ENCODE peak calls at places on chromosome 19, in eight cellular contexts. O, B, Y, V, A, Z, R and F are unnamed samples.

GRCh38 chr19:5293607-5294089 is 47.0 kb downstream of the PTPRS start:
- DNase-seq in Z (no peak), A (peak), B (no peak), Y (no peak), R (peak), O (no peak), V (peak), F (peak)

GRCh38 chr19:4380254-4380727 is 20.1 kb downstream of the SH3GL1 start:
- DNase-seq in R (peak), V (no peak), O (no peak), Z (no peak), A (no peak), B (peak), Y (no peak), F (no peak)

GRCh38 chr19:18264956-18265610 is 9.2 kb downstream of the IQCN start:
- DNase-seq in R (no peak), A (no peak), Z (no peak), O (no peak), V (no peak), B (no peak), Y (no peak), F (no peak)

GRCh38 chr19:56324425-56324824 is 9.8 kb upstream of the ZSCAN5A start:
- DNase-seq in Z (no peak), B (no peak), A (no peak), O (no peak), Y (no peak), R (no peak), V (no peak), F (no peak)

GRCh38 chr19:2478756-2479555 is 3.0 kb downstream of the GADD45B start:
- DNase-seq in V (peak), R (peak), A (no peak), B (peak), O (peak), Z (peak), Y (peak), F (no peak)

GRCh38 chr19:16134510-16134909 is 9.0 kb upstream of the HSH2D start:
- DNase-seq in Y (no peak), R (no peak), B (no peak), V (no peak), Z (no peak), A (no peak), O (no peak), F (no peak)

GRCh38 chr19:11499890-11500420 is 5.7 kb downstream of the ZNF653 start:
- DNase-seq in V (no peak), Z (no peak), O (no peak), B (no peak), R (no peak), Y (no peak), A (no peak), F (no peak)

GRCh38 chr19:40213251-40213793 is 4.9 kb downstream of the TTC9B start:
- DNase-seq in A (no peak), O (no peak), B (no peak), Y (no peak), Z (no peak), V (no peak), R (no peak), F (no peak)

GRCh38 chr19:41909706-41910105 is 18.5 kb downstream of the ERFL start:
- DNase-seq in O (no peak), A (no peak), V (no peak), B (no peak), Y (no peak), R (no peak), Z (no peak), F (no peak)

GRCh38 chr19:35797663-35798062 is 15.0 kb downstream of the PRODH2 start:
- DNase-seq in O (no peak), R (no peak), B (no peak), Y (no peak), Z (peak), V (peak), A (no peak), F (peak)

GRCh38 chr19:10699650-10700335 is 1.4 kb upstream of the QTRT1 start:
- DNase-seq in R (peak), A (no peak), V (peak), B (peak), O (no peak), Z (no peak), Y (peak), F (peak)

GRCh38 chr19:28963481-28964245 is 249.3 kb downstream of the UQCRFS1 start:
- DNase-seq in Y (no peak), A (no peak), B (no peak), R (no peak), Z (no peak), V (no peak), O (no peak), F (no peak)

GRCh38 chr19:56383826-56384605 is 9.3 kb downstream of the ZNF582 start:
- DNase-seq in B (no peak), Y (peak), R (no peak), A (no peak), V (no peak), O (no peak), Z (no peak), F (no peak)

GRCh38 chr19:31772915-31773314 is 423.7 kb upstream of the TSHZ3 start:
- DNase-seq in Z (no peak), A (no peak), O (no peak), R (no peak), V (no peak), Y (peak), B (no peak), F (no peak)

GRCh38 chr19:7418575-7418974 is 69.8 kb downstream of the ARHGEF18 start:
- DNase-seq in R (peak), B (no peak), V (no peak), O (no peak), A (no peak), Y (no peak), Z (no peak), F (no peak)

GRCh38 chr19:35048911-35049411 is 7.4 kb downstream of the HPN start:
- DNase-seq in R (peak), B (no peak), A (no peak), Y (no peak), O (no peak), V (no peak), Z (peak), F (peak)

GRCh38 chr19:42076375-42076944 is 494 bp downstream of the ZNF574 start:
- DNase-seq in R (no peak), V (no peak), B (peak), Z (no peak), A (no peak), O (no peak), Y (no peak), F (no peak)

GRCh38 chr19:6055013-6055795 is 55.1 kb downstream of the RFX2 start:
- DNase-seq in V (no peak), A (no peak), O (no peak), B (no peak), R (no peak), Y (no peak), Z (no peak), F (no peak)

GRCh38 chr19:56403261-56403660 is 871 bp upstream of the ZNF583 start:
- DNase-seq in V (no peak), R (no peak), B (no peak), A (no peak), Z (no peak), Y (no peak), O (no peak), F (peak)

GRCh38 chr19:840519-841206 is at the start of gene PRTN3:
- DNase-seq in A (no peak), V (no peak), B (no peak), Z (no peak), Y (no peak), O (no peak), R (peak), F (no peak)

GRCh38 chr19:32921624-32922023 is 50.1 kb downstream of the CEP89 start:
- DNase-seq in R (no peak), A (no peak), V (no peak), Z (no peak), Y (no peak), B (no peak), O (no peak), F (no peak)

GRCh38 chr19:38975214-38975860 is at the start of gene FBXO17:
- DNase-seq in A (peak), Y (peak), O (peak), Z (peak), V (peak), R (peak), B (no peak), F (peak)

GRCh38 chr19:17806945-17807344 is 12.0 kb downstream of the B3GNT3 start:
- DNase-seq in V (no peak), B (no peak), Z (no peak), O (no peak), R (no peak), Y (no peak), A (no peak), F (no peak)

GRCh38 chr19:19606021-19606420 is 12.5 kb downstream of the PBX4 start:
- DNase-seq in B (no peak), A (no peak), Y (no peak), V (no peak), O (no peak), R (no peak), Z (no peak), F (no peak)

GRCh38 chr19:13099073-13099999 is 3.3 kb downstream of the LYL1 start:
- DNase-seq in R (peak), V (peak), B (peak), A (no peak), O (no peak), Y (no peak), Z (no peak), F (no peak)

GRCh38 chr19:4896372-4896771 is 6.3 kb downstream of the ARRDC5 start:
- DNase-seq in O (peak), A (no peak), Z (no peak), B (no peak), Y (peak), V (no peak), R (peak), F (no peak)

GRCh38 chr19:50718255-50719118 is 1.1 kb downstream of the SHANK1 start:
- DNase-seq in R (no peak), B (no peak), Z (no peak), V (peak), A (peak), O (no peak), Y (no peak), F (no peak)

GRCh38 chr19:13557756-13558398 is 51.6 kb upstream of the CACNA1A start:
- DNase-seq in V (no peak), Z (no peak), Y (no peak), A (no peak), O (no peak), R (no peak), B (no peak), F (no peak)

GRCh38 chr19:4051175-4052101 is 15.3 kb downstream of the ZBTB7A start:
- DNase-seq in R (peak), B (no peak), Z (no peak), O (peak), A (no peak), V (no peak), Y (peak), F (no peak)

GRCh38 chr19:17136026-17136425 is 60.4 kb downstream of the MYO9B start:
- DNase-seq in R (no peak), Z (no peak), A (no peak), O (no peak), V (no peak), Y (no peak), B (no peak), F (no peak)

GRCh38 chr19:45470147-45471081 is 2.6 kb downstream of the FOSB start:
- DNase-seq in A (no peak), Y (peak), R (no peak), O (no peak), Z (no peak), V (peak), B (peak), F (no peak)

GRCh38 chr19:40610396-40611064 is 9.4 kb downstream of the LTBP4 start:
- DNase-seq in V (no peak), B (peak), R (peak), O (no peak), Z (peak), A (no peak), Y (no peak), F (peak)

GRCh38 chr19:21585491-21585890 is 80.1 kb downstream of the ZNF429 start:
- DNase-seq in A (no peak), O (no peak), R (no peak), Y (no peak), Z (no peak), V (no peak), B (no peak), F (no peak)

GRCh38 chr19:58332697-58333096 is 5.9 kb downstream of the ZSCAN22 start:
- DNase-seq in Z (no peak), Y (no peak), R (no peak), V (no peak), A (no peak), O (no peak), B (no peak), F (no peak)